ENCODE peak calls at places on chromosomes 16 and 17, in seven cellular contexts. J, M, P, Z, U, B and H are unnamed samples.

GRCh38 chr17:78506454-78507309 is 70.5 kb downstream of the DNAH17 start:
- DNase-seq in J (no peak), M (no peak), P (no peak), Z (no peak), U (no peak), B (no peak), H (peak; percentile 34)

GRCh38 chr17:9676084-9676483 is 30.8 kb downstream of the USP43 start:
- DNase-seq in J (no peak), M (no peak), P (no peak), Z (no peak), U (no peak), B (no peak), H (no peak)

GRCh38 chr17:49928826-49929475 is 40.0 kb upstream of the DLX4 start:
- DNase-seq in J (no peak), M (no peak), P (no peak), Z (no peak), U (no peak), B (no peak), H (no peak)

GRCh38 chr16:89918453-89919347 is at the start of gene MC1R:
- DNase-seq in J (no peak), M (no peak), P (no peak), Z (peak; percentile 72), U (no peak), B (no peak), H (no peak)

GRCh38 chr17:22443061-22443460 is 750.7 kb downstream of the KCNJ18 start:
- DNase-seq in J (no peak), M (no peak), P (no peak), Z (no peak), U (no peak), B (no peak), H (no peak)

GRCh38 chr17:29709861-29710849 is 87.4 kb upstream of the CORO6 start:
- DNase-seq in J (no peak), M (no peak), P (no peak), Z (no peak), U (no peak), B (no peak), H (no peak)

GRCh38 chr16:10923146-10923649 is 19.1 kb downstream of the DEXI start:
- DNase-seq in J (no peak), M (no peak), P (no peak), Z (no peak), U (no peak), B (no peak), H (no peak)

GRCh38 chr16:80107900-80108299 is 432.9 kb upstream of the DYNLRB2 start:
- DNase-seq in J (no peak), M (no peak), P (no peak), Z (no peak), U (no peak), B (no peak), H (no peak)

GRCh38 chr17:59565959-59566324 is 532 bp downstream of the DHX40 start:
- DNase-seq in J (no peak), M (peak; percentile 34), P (no peak), Z (no peak), U (no peak), B (peak; percentile 74), H (peak; percentile 76)

GRCh38 chr17:77924757-77925336 is 33.7 kb upstream of the TNRC6C start:
- DNase-seq in J (no peak), M (peak; percentile 69), P (no peak), Z (no peak), U (peak; percentile 67), B (peak; percentile 48), H (no peak)

GRCh38 chr16:83070416-83071199 is 443.8 kb downstream of the CDH13 start:
- DNase-seq in J (no peak), M (no peak), P (no peak), Z (no peak), U (no peak), B (no peak), H (no peak)

GRCh38 chr16:88451586-88452484 is 1.2 kb upstream of the ZFPM1 start:
- DNase-seq in J (no peak), M (no peak), P (no peak), Z (no peak), U (no peak), B (no peak), H (no peak)

GRCh38 chr16:397135-397661 is at the start of gene NME4:
- DNase-seq in J (no peak), M (no peak), P (no peak), Z (no peak), U (no peak), B (no peak), H (peak; percentile 87)

GRCh38 chr17:56809106-56809819 is 24.5 kb downstream of the C17orf67 start:
- DNase-seq in J (no peak), M (no peak), P (no peak), Z (no peak), U (no peak), B (no peak), H (peak; percentile 21)

GRCh38 chr17:58677204-58677880 is 14.5 kb downstream of the TEX14 start:
- DNase-seq in J (no peak), M (no peak), P (no peak), Z (no peak), U (no peak), B (no peak), H (no peak)

DNA sequence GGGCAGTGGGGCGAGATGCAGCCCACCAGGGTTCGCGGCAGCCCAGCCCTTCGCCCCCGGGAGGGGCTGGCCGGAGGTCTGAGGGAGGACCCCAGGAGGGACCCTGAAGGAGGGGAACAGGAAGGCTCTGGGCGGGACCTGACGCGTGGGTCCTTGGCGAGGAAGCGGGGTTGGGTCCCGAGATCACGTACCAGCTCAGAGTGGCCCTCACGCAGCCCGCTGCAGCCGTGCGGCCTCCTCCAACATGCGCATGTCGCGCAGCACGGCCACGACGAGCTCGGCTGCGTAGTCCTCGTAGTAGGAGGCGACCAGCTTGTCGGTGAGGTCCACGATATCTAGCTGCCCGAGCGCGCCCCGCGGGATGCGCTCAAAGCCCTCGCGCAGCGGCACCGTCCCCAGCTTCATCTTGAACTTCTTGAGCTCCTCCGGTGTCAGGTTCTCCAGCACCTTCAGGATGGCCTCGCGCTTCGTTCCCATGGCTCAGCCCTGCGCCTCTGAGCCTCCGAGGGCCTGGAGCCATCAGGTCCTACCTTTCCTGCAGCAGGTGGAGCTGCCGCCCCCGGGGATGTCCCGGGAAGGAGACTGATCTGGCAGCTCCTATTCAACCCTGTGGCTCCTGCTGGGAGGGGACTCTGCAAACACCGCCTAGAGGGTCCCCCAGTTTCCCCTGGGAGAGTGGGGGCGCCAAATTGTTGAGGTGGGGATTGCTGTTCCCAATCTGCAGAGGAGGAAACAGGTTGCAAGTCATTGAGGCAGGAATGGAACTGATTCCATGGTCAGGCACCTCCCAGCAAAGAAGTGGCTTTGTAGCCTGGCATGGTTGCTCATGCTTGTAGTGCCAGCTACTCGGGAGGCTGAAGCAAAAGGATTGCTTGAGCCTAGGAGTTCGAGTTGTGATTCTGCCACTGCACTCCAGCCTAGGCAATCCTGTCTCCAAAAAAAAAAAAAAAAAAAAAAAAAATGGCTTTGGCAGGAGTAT is at the start of gene PYDC1:
- DNase-seq in J (no peak), M (no peak), P (no peak), Z (no peak), U (no peak), B (no peak), H (peak; percentile 82)
- H3K4me3 ChIP-seq in J (no peak within 1 kb of the TSS), M (peak within 1 kb of the TSS; percentile 53), P (peak within 1 kb of the TSS; percentile 71), Z (peak within 1 kb of the TSS; percentile 54), U (no peak within 1 kb of the TSS), B (no peak within 1 kb of the TSS), H (peak within 1 kb of the TSS; percentile 73)

DNA sequence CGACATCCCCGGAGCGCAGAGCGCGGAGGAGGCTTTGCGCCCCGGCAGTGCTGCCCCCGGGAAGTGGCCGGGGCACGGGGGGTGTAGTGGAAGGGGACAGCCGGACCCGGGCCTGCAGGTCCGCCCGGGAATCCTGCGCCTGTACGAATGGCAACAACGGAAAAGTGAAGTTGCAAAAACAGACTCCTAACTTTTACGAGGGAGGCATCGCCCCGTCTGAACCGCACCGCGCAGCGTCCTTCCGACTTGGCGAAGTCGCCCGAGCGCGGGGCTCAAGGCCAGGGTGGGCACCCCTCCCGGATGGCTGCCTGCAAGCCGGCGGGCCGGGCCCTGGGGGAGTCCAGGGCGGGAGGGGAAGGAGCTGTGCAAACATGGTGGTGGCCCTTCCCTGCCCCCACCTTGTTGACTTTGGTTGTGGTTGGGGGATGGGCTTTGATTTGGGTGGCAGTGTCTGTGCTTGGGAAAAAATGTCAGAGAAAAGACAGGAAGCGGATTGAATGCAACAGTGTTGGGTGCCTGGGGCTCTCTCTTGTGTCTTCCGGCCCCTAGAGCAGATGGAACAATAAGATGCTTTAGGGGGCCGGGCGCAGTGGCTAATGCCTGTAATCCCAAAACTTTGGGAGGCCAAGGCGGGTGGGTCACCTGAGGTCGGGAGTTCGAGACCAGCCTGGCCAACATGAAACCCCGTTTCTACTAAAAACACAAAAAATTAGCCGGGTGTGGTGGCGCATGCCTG is 675 bp downstream of the RNF213 start:
- DNase-seq in J (peak; percentile 91), M (peak; percentile 64), P (peak; percentile 67), Z (no peak), U (peak; percentile 59), B (peak; percentile 58), H (peak; percentile 94)
- TF ChIP-seq POLR2A in J (no peak), M (no peak), P (no peak), Z (no peak), U (no peak), B (no peak), H (no peak)

GRCh38 chr17:17970699-17971430 is 1.3 kb downstream of the TOM1L2 start:
- DNase-seq in J (no peak), M (no peak), P (no peak), Z (no peak), U (no peak), B (no peak), H (no peak)
- H3K4me3 ChIP-seq in J (peak overlapping the region; percentile 82), M (peak overlapping the region; percentile 78), P (peak overlapping the region; percentile 98), Z (peak overlapping the region; percentile 78), U (peak overlapping the region; percentile 82), B (no peak overlapping the region), H (no peak overlapping the region)

DNA sequence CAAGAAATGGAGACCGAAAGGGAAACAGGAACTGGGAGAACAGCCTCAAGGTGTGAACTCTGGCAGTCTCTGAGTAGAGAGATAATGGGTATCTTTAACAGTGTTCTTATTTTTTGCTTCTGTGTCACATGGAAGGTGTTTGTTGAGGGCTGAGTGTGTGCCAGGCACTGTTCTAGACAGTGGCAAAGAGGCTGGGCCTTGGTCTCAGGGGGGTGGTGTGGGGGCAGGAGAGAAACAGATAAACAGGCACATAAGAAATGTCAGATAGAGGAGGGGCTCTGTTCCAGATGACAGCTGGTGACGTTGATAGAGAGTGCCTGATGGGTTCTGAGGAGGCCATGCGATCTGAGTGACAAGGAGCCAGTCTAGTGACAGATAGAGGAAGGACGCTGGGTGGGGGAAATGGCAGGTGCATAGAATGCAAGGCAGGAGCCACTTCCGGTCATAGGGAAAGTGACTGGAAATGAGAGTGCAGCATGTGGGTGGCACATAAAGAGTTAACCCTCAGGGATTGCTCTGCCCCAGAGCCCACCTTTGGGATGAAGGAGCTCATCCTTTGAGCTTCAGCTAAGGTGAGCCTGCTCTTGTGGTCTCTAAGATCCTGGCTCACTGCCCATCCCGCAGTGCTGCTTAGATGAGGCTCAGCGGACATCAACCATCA is 33.9 kb downstream of the EPN2 start:
- DNase-seq in J (no peak), M (no peak), P (no peak), Z (no peak), U (no peak), B (no peak), H (peak; percentile 32)
- TF ChIP-seq POLR2A in J (no peak), M (no peak), P (no peak), Z (no peak), U (no peak), B (no peak), H (no peak)

GRCh38 chr17:42853597-42853967 is 2.6 kb downstream of the AOC3 start:
- DNase-seq in J (no peak), M (no peak), P (no peak), Z (no peak), U (no peak), B (no peak), H (peak; percentile 25)
- H3K4me3 ChIP-seq in J (no peak overlapping the region), M (peak overlapping the region; percentile 43), P (peak overlapping the region; percentile 59), Z (peak overlapping the region; percentile 33), U (peak overlapping the region; percentile 19), B (no peak overlapping the region), H (no peak overlapping the region)